ENCODE peak calls at places on chromosomes 4 and X, in nine cellular contexts. A is sigmoid colon; F is RWPE1; S is activated T-helper 1 cell treated with anti-CD3 and anti-CD28 coated beads, Interleukin-2, amount 50 U/mL, for 16 hours; O is NK-92 treated with Interleukin-12 subunit alpha and Interleukin-12 subunit beta, amount 100 ng/mL, for 24 hours; Q is GM06990; Y is neural progenitor cell; J is colonic mucosa; I is CD4-positive, alpha-beta memory T cell. K is an unnamed sample.

GRCh38 chr4:152165146-152165545 is 370.7 kb downstream of the FBXW7 start:
- DNase-seq in A (no peak), F (no peak), S (no peak), O (no peak), Q (no peak), Y (no peak), J (no peak), I (no peak), K (peak)

GRCh38 chrX:43269201-43269600 is 386.9 kb upstream of the MAOA start:
- DNase-seq in A (no peak), F (peak), S (no peak), O (no peak), Q (no peak), Y (no peak), J (no peak), I (no peak), K (peak)

GRCh38 chrX:45300638-45301037 is 100.0 kb upstream of the DIPK2B start:
- DNase-seq in A (no peak), F (no peak), S (no peak), O (no peak), Q (no peak), Y (no peak), J (no peak), I (no peak), K (no peak)

GRCh38 chr4:121062466-121062975 is 9.8 kb downstream of the NDNF start:
- DNase-seq in A (no peak), F (no peak), S (no peak), O (no peak), Q (no peak), Y (no peak), J (no peak), I (no peak), K (no peak)

GRCh38 chr4:79682801-79683217 is 274.8 kb upstream of the GK2 start:
- DNase-seq in A (no peak), F (no peak), S (no peak), O (no peak), Q (no peak), Y (peak), J (no peak), I (no peak), K (no peak)

GRCh38 chr4:162229670-162230069 is 65.9 kb upstream of the FSTL5 start:
- DNase-seq in A (no peak), F (no peak), S (no peak), O (no peak), Q (no peak), Y (no peak), J (no peak), I (no peak), K (peak)

GRCh38 chr4:186134254-186134653 is 29.8 kb downstream of the FAM149A start:
- DNase-seq in A (no peak), F (no peak), S (no peak), O (no peak), Q (peak), Y (no peak), J (no peak), I (no peak), K (no peak)

GRCh38 chrX:153813161-153813560 is 17.2 kb downstream of the PDZD4 start:
- DNase-seq in A (no peak), F (no peak), S (no peak), O (no peak), Q (no peak), Y (no peak), J (no peak), I (no peak), K (no peak)

GRCh38 chr4:78213218-78213617 is 156.1 kb downstream of the FRAS1 start:
- DNase-seq in A (no peak), F (no peak), S (no peak), O (no peak), Q (no peak), Y (no peak), J (peak), I (no peak), K (no peak)

GRCh38 chrX:11351375-11352295 is 58.4 kb downstream of the AMELX start:
- DNase-seq in A (peak), F (no peak), S (no peak), O (no peak), Q (no peak), Y (no peak), J (peak), I (no peak), K (peak)

GRCh38 chr4:150308824-150309472 is 230.7 kb downstream of the DCLK2 start:
- DNase-seq in A (no peak), F (no peak), S (no peak), O (no peak), Q (no peak), Y (no peak), J (no peak), I (no peak), K (peak)

GRCh38 chrX:69362354-69362753 is 141.8 kb upstream of the NALF2 start:
- DNase-seq in A (no peak), F (no peak), S (no peak), O (no peak), Q (no peak), Y (no peak), J (no peak), I (no peak), K (no peak)

GRCh38 chr4:152501846-152502536 is 33.9 kb downstream of the FBXW7 start:
- DNase-seq in A (no peak), F (no peak), S (no peak), O (no peak), Q (peak), Y (no peak), J (no peak), I (no peak), K (no peak)

GRCh38 chrX:72693477-72693876 is 20.6 kb downstream of the PHKA1 start:
- DNase-seq in A (no peak), F (no peak), S (no peak), O (no peak), Q (no peak), Y (no peak), J (no peak), I (no peak), K (no peak)

GRCh38 chr4:10020871-10021676 is at the start of gene SLC2A9:
- DNase-seq in A (peak), F (peak), S (no peak), O (no peak), Q (no peak), Y (no peak), J (no peak), I (no peak), K (peak)

GRCh38 chrX:48749182-48749581 is 12.4 kb upstream of the GLOD5 start:
- DNase-seq in A (no peak), F (no peak), S (no peak), O (no peak), Q (no peak), Y (no peak), J (no peak), I (no peak), K (no peak)

GRCh38 chr4:118005883-118006282 is 28.4 kb upstream of the NDST3 start:
- DNase-seq in A (no peak), F (no peak), S (no peak), O (no peak), Q (no peak), Y (peak), J (no peak), I (no peak), K (no peak)

GRCh38 chr4:149409186-149410056 is 406.2 kb downstream of the IQCM start:
- DNase-seq in A (no peak), F (peak), S (no peak), O (no peak), Q (no peak), Y (no peak), J (no peak), I (no peak), K (peak)

GRCh38 chr4:111628437-111628836 is 516.8 kb upstream of the FAM241A start:
- DNase-seq in A (no peak), F (no peak), S (no peak), O (no peak), Q (no peak), Y (no peak), J (no peak), I (no peak), K (no peak)

GRCh38 chrX:111759676-111760075 is 78.7 kb downstream of the ALG13 start:
- DNase-seq in A (no peak), F (no peak), S (no peak), O (no peak), Q (no peak), Y (no peak), J (no peak), I (no peak), K (no peak)

GRCh38 chrX:10932842-10933440 is 178.2 kb upstream of the HCCS start:
- DNase-seq in A (no peak), F (no peak), S (no peak), O (no peak), Q (no peak), Y (no peak), J (no peak), I (no peak), K (no peak)

GRCh38 chr4:73803213-73803612 is 33.3 kb upstream of the CXCL6 start:
- DNase-seq in A (no peak), F (no peak), S (no peak), O (no peak), Q (no peak), Y (no peak), J (no peak), I (no peak), K (no peak)

GRCh38 chrX:138945219-138945618 is 233.7 kb upstream of the FGF13 start:
- DNase-seq in A (no peak), F (peak), S (no peak), O (no peak), Q (no peak), Y (no peak), J (no peak), I (no peak), K (peak)

GRCh38 chr4:189802884-189803283 is 137.8 kb upstream of the FRG1 start:
- DNase-seq in A (no peak), F (no peak), S (no peak), O (no peak), Q (no peak), Y (peak), J (no peak), I (no peak), K (no peak)

GRCh38 chr4:113943863-113944262 is 35.6 kb downstream of the ARSJ start:
- DNase-seq in A (no peak), F (no peak), S (no peak), O (no peak), Q (no peak), Y (no peak), J (no peak), I (peak), K (no peak)

GRCh38 chr4:185307136-185307950 is 88.4 kb downstream of the LRP2BP start:
- DNase-seq in A (no peak), F (peak), S (no peak), O (no peak), Q (peak), Y (peak), J (no peak), I (no peak), K (peak)

GRCh38 chr4:2797545-2798305 is 4.8 kb downstream of the SH3BP2 start:
- DNase-seq in A (peak), F (no peak), S (peak), O (no peak), Q (peak), Y (peak), J (peak), I (peak), K (no peak)

GRCh38 chrX:13427441-13428054 is 107.7 kb upstream of the ATXN3L start:
- DNase-seq in A (no peak), F (no peak), S (no peak), O (no peak), Q (no peak), Y (no peak), J (no peak), I (no peak), K (no peak)

GRCh38 chr4:152189451-152190179 is 346.3 kb downstream of the FBXW7 start:
- DNase-seq in A (no peak), F (no peak), S (no peak), O (no peak), Q (peak), Y (no peak), J (no peak), I (no peak), K (no peak)

GRCh38 chr4:6873792-6874461 is 35.7 kb upstream of the TBC1D14 start:
- DNase-seq in A (peak), F (peak), S (peak), O (peak), Q (peak), Y (peak), J (peak), I (peak), K (peak)

GRCh38 chrX:10190367-10190766 is 33.6 kb downstream of the CLCN4 start:
- DNase-seq in A (no peak), F (peak), S (no peak), O (no peak), Q (no peak), Y (peak), J (no peak), I (peak), K (peak)

GRCh38 chrX:150364347-150365050 is 1.4 kb downstream of the MAMLD1 start:
- DNase-seq in A (no peak), F (no peak), S (no peak), O (no peak), Q (no peak), Y (peak), J (peak), I (peak), K (peak)

GRCh38 chrX:71859637-71860036 is 51.0 kb upstream of the NHSL2 start:
- DNase-seq in A (no peak), F (peak), S (no peak), O (no peak), Q (no peak), Y (peak), J (no peak), I (peak), K (peak)